ENCODE peak calls at places on chromosomes 4 and X, in nine cellular contexts. C, S, L, F, Y, U, R, I and A are unnamed samples.

GRCh38 chr4:128287159-128287870 is at the start of gene PGRMC2:
- DNase-seq in C (peak; percentile 68), S (no peak), L (no peak), F (peak; percentile 37), Y (no peak), U (peak; percentile 46), R (peak; percentile 39), I (peak; percentile 75), A (no peak)

GRCh38 chr4:83629945-83630684 is 94.2 kb downstream of the GPAT3 start:
- DNase-seq in C (peak; percentile 60), S (no peak), L (peak; percentile 50), F (peak; percentile 82), Y (no peak), U (peak; percentile 39), R (peak; percentile 11), I (no peak), A (no peak)

GRCh38 chrX:2383735-2384134 is 117.0 kb downstream of the DHRSX start:
- DNase-seq in C (no peak), S (no peak), L (no peak), F (no peak), Y (no peak), U (no peak), R (no peak), I (no peak), A (no peak)

GRCh38 chr4:59936566-59936965 is 1263.6 kb upstream of the ADGRL3 start:
- DNase-seq in C (no peak), S (no peak), L (no peak), F (no peak), Y (no peak), U (no peak), R (no peak), I (no peak), A (no peak)

GRCh38 chrX:115894087-115894486 is 276.5 kb upstream of the AGTR2 start:
- DNase-seq in C (no peak), S (no peak), L (no peak), F (peak; percentile 33), Y (no peak), U (no peak), R (no peak), I (no peak), A (no peak)

GRCh38 chr4:159414305-159414704 is 311.4 kb downstream of the RAPGEF2 start:
- DNase-seq in C (no peak), S (no peak), L (no peak), F (no peak), Y (no peak), U (no peak), R (no peak), I (no peak), A (no peak)

GRCh38 chr4:6765703-6766102 is 16.8 kb upstream of the KIAA0232 start:
- DNase-seq in C (no peak), S (no peak), L (no peak), F (no peak), Y (no peak), U (no peak), R (no peak), I (no peak), A (no peak)

GRCh38 chrX:41308884-41309655 is 24.9 kb upstream of the DDX3X start:
- DNase-seq in C (peak; percentile 23), S (no peak), L (no peak), F (no peak), Y (no peak), U (no peak), R (no peak), I (no peak), A (no peak)

GRCh38 chrX:69066966-69067525 is 98.2 kb downstream of the PJA1 start:
- DNase-seq in C (peak; percentile 11), S (no peak), L (no peak), F (peak; percentile 54), Y (no peak), U (no peak), R (no peak), I (no peak), A (no peak)

GRCh38 chr4:48333587-48333986 is 7.7 kb upstream of the SLAIN2 start:
- DNase-seq in C (peak; percentile 27), S (no peak), L (no peak), F (no peak), Y (no peak), U (no peak), R (no peak), I (no peak), A (no peak)

GRCh38 chrX:130771648-130772312 is 131.2 kb downstream of the ENOX2 start:
- DNase-seq in C (no peak), S (no peak), L (no peak), F (no peak), Y (no peak), U (no peak), R (no peak), I (no peak), A (no peak)

GRCh38 chr4:168421671-168422070 is 58.6 kb downstream of the DDX60L start:
- DNase-seq in C (peak; percentile 4), S (no peak), L (peak; percentile 45), F (peak; percentile 47), Y (no peak), U (no peak), R (no peak), I (no peak), A (no peak)

GRCh38 chrX:155048997-155049619 is 21.8 kb downstream of the CMC4 start:
- DNase-seq in C (peak; percentile 66), S (no peak), L (no peak), F (peak; percentile 55), Y (no peak), U (peak; percentile 51), R (peak; percentile 14), I (peak; percentile 75), A (peak; percentile 16)

GRCh38 chrX:123993326-123993725 is 31.8 kb downstream of the STAG2 start:
- DNase-seq in C (peak; percentile 82), S (no peak), L (peak; percentile 46), F (peak; percentile 81), Y (no peak), U (no peak), R (peak; percentile 4), I (no peak), A (no peak)

GRCh38 chr4:15118281-15118680 is 116.0 kb downstream of the CPEB2 start:
- DNase-seq in C (peak; percentile 14), S (no peak), L (no peak), F (no peak), Y (no peak), U (no peak), R (no peak), I (no peak), A (no peak)

GRCh38 chr4:163611784-163612445 is 117.4 kb downstream of the TMA16 start:
- DNase-seq in C (no peak), S (no peak), L (no peak), F (no peak), Y (no peak), U (no peak), R (no peak), I (no peak), A (no peak)

GRCh38 chr4:163614866-163615265 is 120.4 kb downstream of the TMA16 start:
- DNase-seq in C (no peak), S (no peak), L (no peak), F (no peak), Y (peak; percentile 20), U (no peak), R (no peak), I (peak; percentile 29), A (no peak)

GRCh38 chr4:163613375-163613774 is 118.9 kb downstream of the TMA16 start:
- DNase-seq in C (no peak), S (no peak), L (no peak), F (no peak), Y (no peak), U (no peak), R (no peak), I (no peak), A (no peak)

GRCh38 chr4:163611172-163611571 is 116.7 kb downstream of the TMA16 start:
- DNase-seq in C (no peak), S (no peak), L (no peak), F (no peak), Y (no peak), U (no peak), R (no peak), I (no peak), A (no peak)

GRCh38 chr4:163612762-163613161 is 118.3 kb downstream of the TMA16 start:
- DNase-seq in C (no peak), S (no peak), L (no peak), F (no peak), Y (no peak), U (no peak), R (no peak), I (no peak), A (no peak)
- H3K4me1 ChIP-seq in C (no peaks in the 10 kb centered on the region), S (no peaks in the 10 kb centered on the region), L (no peaks in the 10 kb centered on the region), F (no peaks in the 10 kb centered on the region), Y (no peaks in the 10 kb centered on the region), U (no peaks in the 10 kb centered on the region), R (no peaks in the 10 kb centered on the region), I (peaks cover 5% of the 10 kb centered on the region), A (no peaks in the 10 kb centered on the region)

DNA sequence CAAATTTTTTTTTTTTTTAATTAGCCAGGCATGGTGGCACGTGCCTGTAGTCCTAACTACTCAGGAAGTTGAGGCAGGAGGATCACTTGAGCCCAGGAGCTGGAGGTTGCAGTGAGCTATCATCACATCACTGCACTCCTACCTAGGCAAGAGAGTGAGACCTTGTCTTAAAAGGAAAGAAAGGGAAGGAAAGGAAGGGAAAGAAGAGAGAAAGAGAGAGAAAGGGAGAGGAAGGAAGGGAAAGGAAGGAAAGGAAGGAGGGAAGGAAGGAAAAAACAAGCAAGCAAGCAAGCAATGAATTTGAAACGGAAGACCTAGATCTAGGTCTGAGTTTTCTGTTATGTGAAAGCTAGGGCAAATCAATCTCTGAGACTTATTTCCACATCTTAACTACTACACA is 4.7 kb downstream of the HAUS3 start:
- DNase-seq in C (no peak), S (no peak), L (no peak), F (no peak), Y (no peak), U (no peak), R (no peak), I (no peak), A (no peak)
- H3K4me1 ChIP-seq in C (peaks cover 29% of the 10 kb centered on the region), S (peaks cover 32% of the 10 kb centered on the region), L (peaks cover 20% of the 10 kb centered on the region), F (peaks cover 3% of the 10 kb centered on the region), Y (no peaks in the 10 kb centered on the region), U (peaks cover 14% of the 10 kb centered on the region), R (peaks cover 4% of the 10 kb centered on the region), I (peaks cover 22% of the 10 kb centered on the region), A (no peaks in the 10 kb centered on the region)

DNA sequence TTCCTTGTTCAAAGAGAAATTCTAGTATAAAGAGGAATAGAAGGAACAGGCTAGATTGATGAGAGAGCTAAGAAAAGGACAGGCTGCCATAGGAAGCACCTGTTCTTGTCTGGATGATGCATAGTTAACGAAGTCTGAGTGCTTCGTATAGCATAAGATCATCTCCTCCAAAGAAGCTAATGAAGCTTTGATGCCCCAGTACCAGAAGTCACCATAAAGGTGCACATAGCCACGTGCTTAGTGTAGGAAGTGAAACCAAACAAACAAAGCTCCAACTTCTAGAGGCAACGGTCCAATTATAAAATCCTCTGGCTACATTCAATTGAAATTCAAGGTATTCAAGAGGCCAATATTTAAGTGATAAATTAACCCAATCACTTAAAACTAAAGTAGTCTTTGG is 31.0 kb downstream of the AFAP1 start:
- DNase-seq in C (no peak), S (no peak), L (no peak), F (no peak), Y (no peak), U (no peak), R (no peak), I (no peak), A (no peak)
- H3K4me1 ChIP-seq in C (peaks cover 85% of the 10 kb centered on the region), S (peaks cover 49% of the 10 kb centered on the region), L (peaks cover 3% of the 10 kb centered on the region), F (peaks cover 45% of the 10 kb centered on the region), Y (peaks cover 10% of the 10 kb centered on the region), U (peaks cover 9% of the 10 kb centered on the region), R (peaks cover 32% of the 10 kb centered on the region), I (peaks cover 74% of the 10 kb centered on the region), A (peaks cover 4% of the 10 kb centered on the region)

DNA sequence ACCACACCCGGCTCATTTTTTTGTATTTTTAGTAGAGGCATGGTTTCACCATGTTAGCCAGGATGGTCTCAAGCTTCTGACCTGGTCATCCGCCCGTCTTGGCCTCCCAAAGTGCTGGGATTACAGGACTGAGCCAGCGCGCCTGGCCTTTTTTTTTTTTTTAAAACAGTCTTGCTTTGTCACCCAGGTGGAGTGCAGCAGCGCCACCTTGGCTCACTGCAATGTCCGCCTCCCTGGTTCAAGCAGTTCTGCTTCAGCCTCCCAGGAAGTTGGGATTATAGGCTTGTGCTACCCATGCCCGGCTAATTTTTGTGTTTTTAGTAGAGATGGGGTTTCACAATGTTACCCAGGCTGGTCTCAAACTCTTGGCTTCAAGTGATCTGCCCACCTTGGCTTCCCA is 28.9 kb downstream of the ZFX start:
- DNase-seq in C (no peak), S (no peak), L (no peak), F (no peak), Y (no peak), U (no peak), R (no peak), I (no peak), A (no peak)
- H3K4me1 ChIP-seq in C (no peaks in the 10 kb centered on the region), S (no peaks in the 10 kb centered on the region), L (no peaks in the 10 kb centered on the region), F (no peaks in the 10 kb centered on the region), Y (no peaks in the 10 kb centered on the region), U (no peaks in the 10 kb centered on the region), R (no peaks in the 10 kb centered on the region), I (no peaks in the 10 kb centered on the region), A (no peaks in the 10 kb centered on the region)